ENCODE peak calls at places on chromosomes 5 and 9, in seven cellular contexts. M is AG08396; J is NCI-H1417 treated with DMSO at 0.1 percent for 48 hours; S is mammary epithelial cell; F is effector CD4-positive, alpha-beta T cell; C is kidney glomerular epithelial cell; Q is T-helper 9 cell. U is an unnamed sample.

GRCh38 chr9:133874061-133874638 is 118.0 kb downstream of the VAV2 start:
- DNase-seq in M (peak; percentile 42), J (no peak), S (peak; percentile 99), F (no peak), C (peak; percentile 96), Q (no peak), U (peak; percentile 65)

GRCh38 chr9:104743377-104743985 is 4.0 kb upstream of the NIPSNAP3A start:
- DNase-seq in M (peak; percentile 53), J (peak; percentile 67), S (peak; percentile 58), F (peak; percentile 28), C (peak; percentile 55), Q (no peak), U (peak; percentile 81)

GRCh38 chr5:147628054-147628895 is 118.4 kb upstream of the DPYSL3 start:
- DNase-seq in M (peak; percentile 47), J (peak; percentile 1), S (peak; percentile 56), F (peak; percentile 14), C (peak; percentile 56), Q (peak; percentile 5), U (peak; percentile 62)

GRCh38 chr9:134707031-134707680 is 65.6 kb downstream of the COL5A1 start:
- DNase-seq in M (peak; percentile 58), J (no peak), S (no peak), F (no peak), C (no peak), Q (no peak), U (peak; percentile 13)

GRCh38 chr9:29730096-29730621 is 2156.9 kb upstream of the C9orf72 start:
- DNase-seq in M (no peak), J (no peak), S (no peak), F (no peak), C (peak; percentile 39), Q (no peak), U (no peak)

GRCh38 chr9:133540336-133541025 is 6.0 kb downstream of the ADAMTSL2 start:
- DNase-seq in M (no peak), J (no peak), S (no peak), F (no peak), C (no peak), Q (no peak), U (peak; percentile 27)

GRCh38 chr5:178103612-178104011 is 9.7 kb upstream of the N4BP3 start:
- DNase-seq in M (no peak), J (no peak), S (no peak), F (no peak), C (no peak), Q (no peak), U (no peak)

GRCh38 chr5:36688722-36689121 is 82.3 kb downstream of the SLC1A3 start:
- DNase-seq in M (no peak), J (no peak), S (no peak), F (no peak), C (no peak), Q (no peak), U (peak; percentile 8)

GRCh38 chr9:17669206-17669605 is 90.3 kb downstream of the SH3GL2 start:
- DNase-seq in M (no peak), J (no peak), S (no peak), F (no peak), C (no peak), Q (no peak), U (no peak)

GRCh38 chr5:115494570-115495289 is 49.8 kb downstream of the FEM1C start:
- DNase-seq in M (no peak), J (no peak), S (no peak), F (no peak), C (no peak), Q (no peak), U (no peak)

GRCh38 chr9:83538172-83538889 is at the start of gene FRMD3:
- DNase-seq in M (peak; percentile 86), J (peak; percentile 27), S (peak; percentile 56), F (no peak), C (peak; percentile 69), Q (no peak), U (peak; percentile 91)

GRCh38 chr5:15887072-15887471 is 292.5 kb downstream of the MARCHF11 start:
- DNase-seq in M (peak; percentile 16), J (no peak), S (no peak), F (no peak), C (no peak), Q (no peak), U (no peak)

GRCh38 chr5:179803651-179804598 is 2.7 kb downstream of the MGAT4B start:
- DNase-seq in M (no peak), J (no peak), S (peak; percentile 30), F (no peak), C (peak; percentile 36), Q (no peak), U (peak; percentile 48)

GRCh38 chr9:117250610-117251215 is 164.1 kb downstream of the ASTN2 start:
- DNase-seq in M (no peak), J (no peak), S (no peak), F (no peak), C (no peak), Q (no peak), U (no peak)

GRCh38 chr5:178388381-178389030 is 155.9 kb upstream of the PHYKPL start:
- DNase-seq in M (no peak), J (no peak), S (no peak), F (no peak), C (no peak), Q (no peak), U (no peak)

GRCh38 chr5:39016587-39017275 is 57.5 kb downstream of the RICTOR start:
- DNase-seq in M (no peak), J (no peak), S (no peak), F (no peak), C (no peak), Q (no peak), U (no peak)